ENCODE peak calls at places on chromosome 18, in six cellular contexts. R, L, Z, M, O and C are unnamed samples.

GRCh38 chr18:73316513-73316912 is 448.7 kb upstream of the NETO1 start:
- DNase-seq in R (no peak), L (no peak), Z (no peak), M (no peak), O (peak; percentile 16), C (no peak)

GRCh38 chr18:76803413-76803812 is 18.9 kb upstream of the ZNF236 start:
- DNase-seq in R (no peak), L (no peak), Z (no peak), M (no peak), O (no peak), C (no peak)

GRCh38 chr18:3059272-3059671 is 46.3 kb upstream of the LPIN2 start:
- DNase-seq in R (peak; percentile 14), L (no peak), Z (no peak), M (no peak), O (no peak), C (no peak)

GRCh38 chr18:10924290-10924689 is 225.1 kb downstream of the PIEZO2 start:
- DNase-seq in R (no peak), L (no peak), Z (no peak), M (no peak), O (no peak), C (no peak)

GRCh38 chr18:64183674-64184073 is 34.8 kb upstream of the LINC00305 start:
- DNase-seq in R (no peak), L (no peak), Z (no peak), M (no peak), O (no peak), C (no peak)

GRCh38 chr18:23137093-23137640 is 1.9 kb downstream of the CABLES1 start:
- DNase-seq in R (no peak), L (no peak), Z (peak; percentile 68), M (no peak), O (peak; percentile 47), C (peak; percentile 61)

GRCh38 chr18:75586576-75586975 is 159.1 kb upstream of the SMIM21 start:
- DNase-seq in R (peak; percentile 0), L (no peak), Z (no peak), M (no peak), O (no peak), C (no peak)

GRCh38 chr18:34677056-34677574 is 33.0 kb upstream of the DTNA start:
- DNase-seq in R (no peak), L (no peak), Z (no peak), M (no peak), O (no peak), C (no peak)

GRCh38 chr18:48942554-48943261 is 8.1 kb downstream of the SMAD7 start:
- DNase-seq in R (no peak), L (no peak), Z (no peak), M (peak; percentile 62), O (peak; percentile 83), C (peak; percentile 97)

GRCh38 chr18:23053756-23054457 is 81.4 kb upstream of the CABLES1 start:
- DNase-seq in R (peak; percentile 8), L (no peak), Z (peak; percentile 20), M (peak; percentile 31), O (peak; percentile 64), C (peak; percentile 75)

GRCh38 chr18:48188609-48189008 is 220.6 kb downstream of the ZBTB7C start:
- DNase-seq in R (no peak), L (no peak), Z (no peak), M (no peak), O (no peak), C (no peak)

GRCh38 chr18:5865521-5865920 is 29.8 kb downstream of the TMEM200C start:
- DNase-seq in R (no peak), L (no peak), Z (no peak), M (no peak), O (no peak), C (no peak)

GRCh38 chr18:78819926-78820834 is 159.4 kb upstream of the SALL3 start:
- DNase-seq in R (no peak), L (no peak), Z (no peak), M (no peak), O (no peak), C (no peak)

GRCh38 chr18:10927290-10927979 is 221.9 kb downstream of the PIEZO2 start:
- DNase-seq in R (no peak), L (no peak), Z (no peak), M (no peak), O (peak; percentile 86), C (peak; percentile 86)

GRCh38 chr18:28875059-28875458 is 698.1 kb upstream of the CDH2 start:
- DNase-seq in R (no peak), L (no peak), Z (peak; percentile 18), M (no peak), O (no peak), C (no peak)

GRCh38 chr18:79604205-79604912 is 75.2 kb upstream of the CTDP1 start:
- DNase-seq in R (no peak), L (no peak), Z (no peak), M (no peak), O (no peak), C (no peak)

GRCh38 chr18:11669271-11669947 is 19.7 kb upstream of the GNAL start:
- DNase-seq in R (no peak), L (no peak), Z (no peak), M (no peak), O (no peak), C (no peak)

GRCh38 chr18:79496978-79497637 is 101.4 kb downstream of the NFATC1 start:
- DNase-seq in R (peak; percentile 12), L (no peak), Z (peak; percentile 89), M (no peak), O (peak; percentile 92), C (peak; percentile 84)